ENCODE peak calls at places on chromosome 13, in eight cellular contexts. I, V, R, H, X, E, K and T are unnamed samples. For H3K4me1, the result is how much of the 10 kb centered on the place peaks cover.

GRCh38 chr13:52931913-52932312 is 83.5 kb upstream of the PCDH8 start:
- DNase-seq in I (no peak), V (no peak), R (no peak), H (no peak), X (no peak), E (no peak), K (no peak), T (no peak)

GRCh38 chr13:41723136-41723535 is 237.8 kb downstream of the VWA8 start:
- DNase-seq in I (no peak), V (no peak), R (no peak), H (no peak), X (no peak), E (no peak), K (no peak), T (no peak)

GRCh38 chr13:44263920-44264610 is 109.6 kb upstream of the SERP2 start:
- DNase-seq in I (no peak), V (no peak), R (no peak), H (no peak), X (no peak), E (peak), K (no peak), T (peak)

GRCh38 chr13:97946951-97947588 is 6.4 kb upstream of the IPO5 start:
- DNase-seq in I (no peak), V (no peak), R (no peak), H (no peak), X (no peak), E (peak), K (no peak), T (no peak)

GRCh38 chr13:21123956-21124355 is 52.4 kb downstream of the SKA3 start:
- DNase-seq in I (no peak), V (no peak), R (no peak), H (no peak), X (no peak), E (no peak), K (no peak), T (no peak)

GRCh38 chr13:22040810-22041364 is 370.0 kb downstream of the FGF9 start:
- DNase-seq in I (no peak), V (no peak), R (no peak), H (no peak), X (no peak), E (no peak), K (no peak), T (no peak)

GRCh38 chr13:24625870-24626419 is 54.3 kb upstream of the ATP12A start:
- DNase-seq in I (no peak), V (peak), R (no peak), H (no peak), X (no peak), E (peak), K (no peak), T (no peak)

GRCh38 chr13:111502957-111503356 is 182.5 kb downstream of the TEX29 start:
- DNase-seq in I (no peak), V (no peak), R (no peak), H (no peak), X (no peak), E (no peak), K (no peak), T (no peak)

GRCh38 chr13:28464861-28465260 is 30.1 kb downstream of the FLT1 start:
- DNase-seq in I (no peak), V (no peak), R (no peak), H (no peak), X (no peak), E (no peak), K (no peak), T (no peak)

GRCh38 chr13:97855570-97855970 is 97.9 kb upstream of the IPO5 start:
- DNase-seq in I (no peak), V (peak), R (no peak), H (peak), X (peak), E (peak), K (no peak), T (no peak)

GRCh38 chr13:25922373-25922772 is 129.4 kb downstream of the SHISA2 start:
- DNase-seq in I (no peak), V (no peak), R (no peak), H (no peak), X (no peak), E (no peak), K (no peak), T (no peak)

DNA sequence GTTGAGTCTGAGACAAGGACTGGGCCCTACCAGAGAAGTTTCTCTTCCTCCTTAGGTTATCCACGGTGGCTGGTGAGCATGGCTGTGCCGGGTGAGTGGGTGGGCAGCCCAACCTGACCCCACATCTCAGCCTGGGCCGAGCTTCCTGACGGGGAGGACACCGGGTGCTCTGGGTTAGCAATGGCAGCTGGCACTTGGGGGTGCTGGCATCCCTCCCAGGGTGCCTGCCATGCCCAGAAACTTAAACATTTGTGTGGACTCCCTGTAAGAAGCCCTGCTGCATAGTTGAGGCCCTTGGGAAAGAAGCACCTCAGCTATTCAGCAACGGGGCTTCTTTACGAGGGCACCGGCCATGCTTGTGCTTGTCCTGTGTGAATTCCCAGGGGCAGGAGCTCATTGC is 33.9 kb upstream of the MEDAG start:
- DNase-seq in I (no peak), V (no peak), R (no peak), H (no peak), X (no peak), E (no peak), K (no peak), T (no peak)
- H3K4me1 ChIP-seq in I (under half), V (under half), R (under half), H (under half), X (under half), E (half or more), K (half or more), T (under half)

GRCh38 chr13:59441596-59442280 is 722.0 kb downstream of the DIAPH3 start:
- DNase-seq in I (no peak), V (no peak), R (no peak), H (no peak), X (no peak), E (no peak), K (no peak), T (no peak)
- H3K4me1 ChIP-seq in I (under half), V (under half), R (under half), H (under half), X (under half), E (under half), K (under half), T (under half)

DNA sequence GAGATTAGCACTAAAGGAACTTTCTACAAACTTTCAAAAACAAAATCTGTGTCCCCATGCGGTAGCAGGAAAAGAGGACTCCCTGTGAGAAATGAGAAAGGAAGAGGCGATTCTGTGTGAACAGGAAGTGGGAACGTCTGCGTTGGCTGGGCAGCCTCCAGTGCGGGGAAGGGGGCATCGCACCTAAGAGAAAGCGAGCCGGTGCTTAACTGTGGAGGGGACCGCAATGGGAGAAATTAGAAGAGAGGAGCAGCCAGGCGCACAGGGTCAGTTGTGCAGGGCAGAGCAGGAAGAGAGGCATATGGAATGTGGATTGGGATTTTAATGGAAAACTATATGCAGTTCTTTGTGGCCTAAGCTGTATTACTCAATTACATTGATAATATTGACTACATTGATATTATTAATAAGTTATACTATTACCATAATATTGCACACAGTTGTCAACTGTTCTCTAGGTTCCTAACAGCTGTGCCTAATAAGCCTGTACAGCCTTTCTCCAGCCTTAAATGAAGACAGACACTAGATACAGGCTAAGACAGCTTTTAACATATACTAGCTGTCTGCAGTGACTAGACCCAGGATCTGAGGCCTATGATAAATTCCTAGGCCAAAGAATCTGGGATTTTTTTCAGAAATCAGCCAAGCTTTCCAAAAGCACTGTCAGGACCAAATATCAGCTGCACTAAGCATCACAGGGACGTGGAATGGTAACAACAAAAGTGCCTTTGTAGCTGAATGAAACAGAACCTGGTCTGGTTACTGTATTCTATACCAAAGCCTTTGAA is 77.6 kb upstream of the DOCK9 start:
- DNase-seq in I (no peak), V (peak), R (no peak), H (no peak), X (no peak), E (no peak), K (no peak), T (peak)
- H3K4me1 ChIP-seq in I (half or more), V (half or more), R (under half), H (under half), X (under half), E (under half), K (under half), T (under half)

DNA sequence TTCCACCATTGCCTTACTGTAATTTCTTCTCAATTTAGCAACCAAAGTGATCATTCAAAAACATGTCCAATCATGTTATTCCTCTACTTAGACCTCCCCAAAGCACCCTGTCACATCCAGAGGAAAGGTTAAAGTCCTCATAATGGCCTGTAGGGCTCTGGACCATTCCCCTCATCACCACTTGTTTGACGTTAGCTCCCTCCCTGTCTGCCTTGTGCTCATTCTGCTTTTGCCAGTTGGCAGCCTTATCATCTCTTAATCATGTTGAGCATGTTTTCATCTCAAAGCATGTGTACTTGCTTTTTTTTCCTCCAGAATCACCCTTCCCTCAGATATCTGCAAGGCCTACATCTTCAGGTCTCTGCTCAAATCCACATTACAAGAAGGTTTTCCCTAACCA is 25.8 kb downstream of the UBAC2 start:
- DNase-seq in I (no peak), V (no peak), R (no peak), H (no peak), X (no peak), E (no peak), K (no peak), T (no peak)
- H3K4me1 ChIP-seq in I (half or more), V (under half), R (under half), H (under half), X (half or more), E (under half), K (under half), T (under half)

GRCh38 chr13:40464349-40464748 is 202.1 kb downstream of the FOXO1 start:
- DNase-seq in I (no peak), V (no peak), R (no peak), H (no peak), X (peak), E (no peak), K (no peak), T (no peak)

GRCh38 chr13:40466271-40466670 is 200.2 kb downstream of the FOXO1 start:
- DNase-seq in I (no peak), V (no peak), R (no peak), H (no peak), X (no peak), E (no peak), K (no peak), T (no peak)

GRCh38 chr13:40468227-40468838 is 198.1 kb downstream of the FOXO1 start:
- DNase-seq in I (no peak), V (no peak), R (no peak), H (no peak), X (no peak), E (no peak), K (no peak), T (no peak)

GRCh38 chr13:40469581-40470282 is 196.7 kb downstream of the FOXO1 start:
- DNase-seq in I (no peak), V (no peak), R (no peak), H (no peak), X (no peak), E (peak), K (no peak), T (peak)

DNA sequence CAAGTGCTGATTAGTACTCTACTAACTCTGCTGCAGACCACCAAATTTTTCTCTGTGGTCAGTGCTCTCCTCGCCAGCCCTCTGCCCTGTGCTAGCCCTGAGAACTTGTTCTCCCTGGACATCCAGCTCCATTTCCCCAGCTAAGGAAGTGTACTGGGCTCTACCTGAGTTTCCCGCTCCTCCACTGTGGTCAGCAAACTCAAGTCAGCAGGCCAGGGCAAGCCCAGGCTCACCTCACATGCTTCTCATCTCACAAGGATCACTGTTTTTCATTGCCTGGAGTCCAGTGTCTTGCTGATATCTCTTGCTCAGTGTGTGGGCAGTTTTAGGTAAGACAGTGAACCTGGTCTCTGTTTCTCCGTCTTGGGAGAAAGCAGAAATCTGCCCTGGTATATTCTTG is 201.4 kb downstream of the FOXO1 start:
- DNase-seq in I (no peak), V (no peak), R (no peak), H (no peak), X (peak), E (no peak), K (no peak), T (no peak)
- H3K4me1 ChIP-seq in I (under half), V (under half), R (under half), H (under half), X (under half), E (under half), K (under half), T (under half)

GRCh38 chr13:30353060-30353459 is 45.7 kb upstream of the KATNAL1 start:
- DNase-seq in I (no peak), V (no peak), R (no peak), H (no peak), X (no peak), E (no peak), K (no peak), T (no peak)
- H3K4me1 ChIP-seq in I (under half), V (under half), R (under half), H (under half), X (half or more), E (under half), K (under half), T (under half)